ENCODE peak calls at places on chromosomes 11 and 22, in nine cellular contexts. Q is CD4-positive, alpha-beta T cell; F is HL-60; I is psoas muscle; T is tibial nerve; Z is heart left ventricle; H is cardiac muscle cell; A is right atrium auricular region; X is upper lobe of left lung. E is an unnamed sample.

GRCh38 chr11:72078477-72078876 is 1.9 kb downstream of the NUMA1 start:
- DNase-seq in F (no peak), T (no peak), A (no peak), H (no peak), I (no peak), X (no peak), Q (no peak), Z (no peak), E (no peak)

GRCh38 chr22:22692707-22693530 is 48.5 kb downstream of the GGTLC2 start:
- DNase-seq in Z (no peak), X (no peak), A (no peak), F (peak), H (peak), T (no peak), Q (peak), I (no peak), E (no peak)

GRCh38 chr11:96337541-96338530 is 5.2 kb downstream of the MAML2 start:
- DNase-seq in F (no peak), A (no peak), Z (no peak), H (peak), X (peak), Q (peak), T (no peak), I (no peak), E (peak)

GRCh38 chr11:75525433-75526191 is at the start of gene GDPD5:
- DNase-seq in F (peak), X (peak), H (peak), I (peak), Z (peak), Q (peak), T (peak), A (peak), E (peak)

GRCh38 chr11:93512965-93513667 is 30.1 kb downstream of the SMCO4 start:
- DNase-seq in T (no peak), A (no peak), X (no peak), Z (no peak), H (no peak), Q (no peak), F (no peak), I (no peak), E (no peak)

GRCh38 chr11:72969894-72970335 is 155.7 kb downstream of the ATG16L2 start:
- DNase-seq in Q (no peak), F (no peak), H (peak), Z (no peak), A (no peak), I (no peak), T (no peak), X (no peak), E (no peak)

GRCh38 chr22:46657996-46658947 is 38.1 kb downstream of the GRAMD4 start:
- DNase-seq in F (no peak), A (no peak), Z (no peak), T (no peak), X (no peak), H (no peak), I (no peak), Q (no peak), E (no peak)

GRCh38 chr11:89182773-89183172 is 5.1 kb downstream of the TYR start:
- DNase-seq in H (no peak), Z (no peak), A (no peak), T (no peak), F (no peak), X (no peak), I (no peak), Q (no peak), E (no peak)

GRCh38 chr22:43218786-43219185 is 31.9 kb upstream of the TTLL12 start:
- DNase-seq in Q (no peak), I (no peak), T (no peak), H (no peak), A (no peak), X (no peak), Z (no peak), F (no peak), E (no peak)

GRCh38 chr11:90148900-90149299 is 14.4 kb downstream of the NAALAD2 start:
- DNase-seq in F (no peak), A (no peak), H (no peak), T (no peak), Z (no peak), X (no peak), Q (no peak), I (no peak), E (no peak)

GRCh38 chr11:34637303-34637702 is 16.4 kb downstream of the EHF start:
- DNase-seq in Z (no peak), I (no peak), X (peak), T (no peak), Q (no peak), F (no peak), H (no peak), A (no peak), E (no peak)

GRCh38 chr22:50317178-50317577 is 9.6 kb downstream of the DENND6B start:
- DNase-seq in H (no peak), Z (no peak), A (no peak), I (no peak), T (no peak), X (no peak), F (no peak), Q (no peak), E (no peak)

GRCh38 chr11:69114811-69115523 is 40.8 kb upstream of the SMIM38 start:
- DNase-seq in I (no peak), X (peak), Z (no peak), H (no peak), F (no peak), T (no peak), A (no peak), Q (no peak), E (no peak)

GRCh38 chr11:93814966-93815633 is 31.0 kb downstream of the MED17 start:
- DNase-seq in X (no peak), H (peak), Q (no peak), Z (no peak), T (no peak), F (no peak), I (no peak), A (no peak), E (no peak)

GRCh38 chr11:24739637-24740036 is 242.8 kb downstream of the LUZP2 start:
- DNase-seq in I (no peak), Q (no peak), F (no peak), T (no peak), X (no peak), A (no peak), H (no peak), Z (no peak), E (no peak)

GRCh38 chr22:32082331-32082730 is 39.3 kb downstream of the SLC5A1 start:
- DNase-seq in F (no peak), Q (no peak), X (no peak), Z (no peak), I (no peak), T (no peak), A (no peak), H (no peak), E (no peak)

GRCh38 chr22:22395230-22395629 is 113.3 kb downstream of the ZNF280B start:
- DNase-seq in A (peak), X (no peak), F (peak), Q (no peak), Z (no peak), T (no peak), I (no peak), H (no peak), E (no peak)

DNA sequence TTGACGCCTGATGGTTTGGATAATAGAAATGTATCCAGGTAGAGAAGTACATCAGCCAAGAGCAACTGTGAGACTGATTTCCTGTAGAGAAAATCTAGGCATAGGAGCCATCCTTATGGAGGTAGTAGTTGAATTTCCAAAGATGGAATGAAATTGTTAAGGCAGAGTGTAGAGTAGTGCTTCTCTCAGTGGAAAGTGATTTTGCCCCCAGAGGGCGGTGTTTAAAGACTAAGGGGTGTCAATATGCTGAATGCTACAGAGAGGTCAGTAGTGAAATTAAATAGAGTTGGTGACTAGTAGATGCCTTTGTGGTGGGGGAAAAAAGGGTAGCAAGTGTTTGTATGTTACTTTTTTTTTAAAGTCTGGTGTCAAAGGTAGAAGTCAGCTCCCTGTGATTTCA is 54.5 kb downstream of the TRIM44 start:
- DNase-seq in I (no peak), Q (no peak), X (no peak), H (no peak), Z (no peak), F (no peak), T (no peak), A (no peak), E (no peak)
- TF ChIP-seq CTCF in I (no peak), Q (no peak), X (no peak), H (peak), Z (no peak), F (no peak), T (no peak), A (no peak), E (no peak)

DNA sequence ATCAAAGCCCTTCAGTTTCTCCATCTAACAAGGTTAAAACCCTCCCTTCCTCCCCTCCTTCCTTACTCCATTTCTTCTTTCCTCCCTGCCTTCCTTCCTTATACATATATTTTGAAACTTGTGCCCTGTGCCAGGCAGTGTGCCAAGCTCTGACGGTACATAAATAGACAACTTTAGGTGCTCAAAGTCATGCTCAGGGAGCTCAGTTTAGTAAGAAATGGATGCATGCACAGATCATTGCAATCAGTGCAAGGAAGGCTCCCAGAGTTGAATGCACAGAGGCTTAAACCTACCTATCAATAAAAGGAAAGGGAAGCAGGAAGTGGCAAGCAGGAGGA is 13.4 kb downstream of the FZD4 start:
- DNase-seq in F (no peak), A (no peak), X (no peak), I (no peak), Z (no peak), T (no peak), Q (no peak), H (no peak), E (no peak)
- H3K27ac ChIP-seq in F (no peak), A (peak), X (peak), I (peak), Z (peak), T (peak), Q (no peak), H (peak), E (peak)

GRCh38 chr11:43689167-43689566 is 8.6 kb downstream of the HSD17B12 start:
- DNase-seq in Q (no peak), X (no peak), H (no peak), Z (no peak), F (no peak), T (no peak), I (no peak), A (no peak), E (no peak)
- TF ChIP-seq CTCF in Q (no peak), X (no peak), H (no peak), Z (no peak), F (no peak), T (no peak), I (no peak), A (no peak), E (no peak)

GRCh38 chr22:41826001-41826400 is 6.9 kb upstream of the SREBF2 start:
- DNase-seq in F (no peak), H (no peak), T (no peak), A (no peak), X (no peak), Q (no peak), I (no peak), Z (no peak), E (peak)
- H3K27ac ChIP-seq in F (no peak), H (peak), T (peak), A (peak), X (peak), Q (no peak), I (peak), Z (peak), E (peak)

GRCh38 chr11:2837096-2837601 is 48.4 kb downstream of the CDKN1C start:
- DNase-seq in X (peak), T (peak), F (no peak), I (peak), A (peak), Q (no peak), H (peak), Z (peak), E (peak)
- TF ChIP-seq CTCF in X (peak), T (peak), F (no peak), I (peak), A (peak), Q (no peak), H (no peak), Z (peak), E (peak)

DNA sequence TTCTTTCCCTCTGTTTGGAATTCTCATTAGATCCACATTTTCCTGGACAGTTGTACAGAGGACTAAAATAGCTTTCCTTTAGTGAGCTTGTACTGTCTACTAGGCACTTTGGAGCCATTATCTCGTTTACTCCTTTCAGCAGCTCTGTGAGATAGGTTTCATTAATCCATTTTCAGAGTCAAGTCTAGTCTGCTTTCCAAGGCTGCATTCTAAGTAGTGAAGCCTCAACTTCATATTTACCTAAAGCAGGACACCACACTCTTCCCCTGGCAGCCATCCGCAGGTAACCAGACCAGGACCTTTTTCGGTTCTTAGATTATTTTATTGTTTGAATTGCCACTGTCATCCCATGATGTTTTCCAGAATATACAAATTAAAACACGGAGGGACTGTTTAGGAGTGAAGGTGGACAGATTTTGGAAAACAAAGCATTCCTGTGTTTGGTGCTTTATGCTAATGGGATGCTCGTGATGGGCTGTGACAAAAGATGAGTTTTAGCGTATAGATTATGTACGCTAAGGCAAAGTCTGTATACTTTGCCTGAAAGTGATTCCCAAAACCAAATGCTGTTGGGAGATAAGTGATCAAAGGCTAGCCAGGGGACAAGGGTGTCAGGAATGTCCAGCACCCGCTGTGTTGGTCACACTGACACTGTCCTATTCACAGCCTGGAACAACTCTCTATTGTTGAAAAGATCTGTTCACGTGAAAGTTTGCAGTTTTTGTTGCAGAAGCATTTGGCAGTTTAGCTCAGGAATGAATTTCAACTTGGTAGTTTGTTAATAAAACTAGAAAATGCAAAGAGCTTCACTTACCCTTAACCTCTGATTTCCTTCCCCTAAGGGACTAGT is 1.3 kb downstream of the JAM3 start:
- DNase-seq in F (no peak), I (no peak), X (no peak), Z (no peak), A (no peak), Q (no peak), H (no peak), T (no peak), E (no peak)
- H3K27ac ChIP-seq in F (no peak), I (peak), X (peak), Z (peak), A (peak), Q (no peak), H (peak), T (peak), E (peak)

GRCh38 chr11:12199231-12199948 is 89.0 kb downstream of the MICAL2 start:
- DNase-seq in I (no peak), Q (no peak), Z (no peak), A (no peak), T (no peak), X (peak), F (no peak), H (no peak), E (no peak)
- TF ChIP-seq CTCF in I (no peak), Q (no peak), Z (no peak), A (no peak), T (no peak), X (no peak), F (no peak), H (no peak), E (no peak)

GRCh38 chr11:113664069-113664980 is 41.8 kb downstream of the TMPRSS5 start:
- DNase-seq in X (no peak), A (no peak), I (no peak), T (no peak), H (no peak), Z (no peak), Q (no peak), F (no peak), E (no peak)
- H3K27ac ChIP-seq in X (no peak), A (no peak), I (no peak), T (no peak), H (no peak), Z (no peak), Q (no peak), F (no peak), E (no peak)

E was measured in left ventricle myocardium inferior.